ENCODE peak calls at places on chromosomes 6 and 20, in four cellular contexts. One of them, this sample, is unnamed.

GRCh38 chr20:58652606-58653303 is 1.7 kb downstream of the STX16 start:
- DNase-seq in trophoblast cell: no peak
- DNase-seq in H1: no peak
- DNase-seq in mesenchymal stem cell: peak
- DNase-seq in this sample: no peak

GRCh38 chr6:38194589-38194988 is 375.1 kb downstream of the ZFAND3 start:
- DNase-seq in mesenchymal stem cell: no peak
- DNase-seq in H1: no peak
- DNase-seq in trophoblast cell: no peak
- DNase-seq in this sample: no peak

GRCh38 chr6:34182751-34183531 is 37.1 kb upstream of the GRM4 start:
- DNase-seq in H1: no peak
- DNase-seq in trophoblast cell: peak
- DNase-seq in mesenchymal stem cell: no peak
- DNase-seq in this sample: no peak

GRCh38 chr6:166307981-166308768 is at the start of gene PRR18:
- DNase-seq in H1: no peak
- DNase-seq in mesenchymal stem cell: peak
- DNase-seq in trophoblast cell: no peak
- DNase-seq in this sample: peak

GRCh38 chr6:1594495-1595200 is 15.1 kb upstream of the FOXC1 start:
- DNase-seq in H1: no peak
- DNase-seq in trophoblast cell: no peak
- DNase-seq in mesenchymal stem cell: no peak
- DNase-seq in this sample: no peak

GRCh38 chr6:163422574-163422973 is 8.1 kb downstream of the QKI start:
- DNase-seq in mesenchymal stem cell: no peak
- DNase-seq in H1: no peak
- DNase-seq in trophoblast cell: no peak
- DNase-seq in this sample: no peak

GRCh38 chr6:29611426-29611825 is 21.6 kb downstream of the GABBR1 start:
- DNase-seq in trophoblast cell: no peak
- DNase-seq in H1: no peak
- DNase-seq in mesenchymal stem cell: no peak
- DNase-seq in this sample: no peak

GRCh38 chr6:110296151-110297028 is 61.8 kb downstream of the METTL24 start:
- DNase-seq in mesenchymal stem cell: no peak
- DNase-seq in H1: no peak
- DNase-seq in trophoblast cell: no peak
- DNase-seq in this sample: no peak

GRCh38 chr6:25525078-25525477 is 126.9 kb upstream of the SCGN start:
- DNase-seq in mesenchymal stem cell: no peak
- DNase-seq in trophoblast cell: no peak
- DNase-seq in H1: no peak
- DNase-seq in this sample: no peak

GRCh38 chr20:6698723-6699122 is 68.8 kb upstream of the BMP2 start:
- DNase-seq in trophoblast cell: no peak
- DNase-seq in H1: no peak
- DNase-seq in mesenchymal stem cell: no peak
- DNase-seq in this sample: no peak

GRCh38 chr20:6702144-6702543 is 65.3 kb upstream of the BMP2 start:
- DNase-seq in trophoblast cell: no peak
- DNase-seq in mesenchymal stem cell: peak
- DNase-seq in H1: no peak
- DNase-seq in this sample: no peak

GRCh38 chr20:6699931-6700562 is 67.4 kb upstream of the BMP2 start:
- DNase-seq in mesenchymal stem cell: no peak
- DNase-seq in H1: no peak
- DNase-seq in trophoblast cell: no peak
- DNase-seq in this sample: no peak

GRCh38 chr20:6703047-6703446 is 64.4 kb upstream of the BMP2 start:
- DNase-seq in trophoblast cell: no peak
- DNase-seq in mesenchymal stem cell: no peak
- DNase-seq in H1: no peak
- DNase-seq in this sample: no peak

GRCh38 chr20:6700563-6701328 is 66.7 kb upstream of the BMP2 start:
- DNase-seq in H1: no peak
- DNase-seq in trophoblast cell: peak
- DNase-seq in mesenchymal stem cell: no peak
- DNase-seq in this sample: no peak
- H2BK12ac ChIP-seq in H1: no peak
- H2BK12ac ChIP-seq in trophoblast cell: no peak
- H2BK12ac ChIP-seq in mesenchymal stem cell: no peak
- H2BK12ac ChIP-seq in this sample: no peak

DNA sequence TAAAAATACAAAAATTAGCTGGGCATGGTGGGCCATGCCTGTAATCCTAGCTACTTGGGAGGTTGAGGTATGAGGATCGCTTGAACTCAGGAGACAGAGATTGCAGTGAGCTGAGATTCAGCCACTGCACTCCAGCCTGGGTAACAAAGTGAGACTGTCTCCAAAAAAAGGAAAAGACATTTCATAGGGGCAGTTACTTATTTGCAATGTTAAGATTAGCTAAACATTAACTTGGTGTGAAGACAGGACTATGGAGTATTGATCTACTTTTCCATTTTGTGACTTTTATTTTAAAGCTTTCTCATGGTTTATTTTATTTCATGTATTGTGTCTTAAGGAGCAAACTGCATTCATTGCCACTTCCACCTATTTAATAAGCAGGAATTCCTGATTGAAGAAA is 153.0 kb downstream of the UTRN start:
- DNase-seq in H1: no peak
- DNase-seq in mesenchymal stem cell: no peak
- DNase-seq in trophoblast cell: no peak
- DNase-seq in this sample: no peak
- H3K4me3 ChIP-seq in H1: no peak
- H3K4me3 ChIP-seq in mesenchymal stem cell: no peak
- H3K4me3 ChIP-seq in trophoblast cell: no peak
- H3K4me3 ChIP-seq in this sample: no peak

GRCh38 chr20:14785065-14785743 is 447.8 kb upstream of the FLRT3 start:
- DNase-seq in mesenchymal stem cell: no peak
- DNase-seq in H1: no peak
- DNase-seq in trophoblast cell: no peak
- DNase-seq in this sample: no peak
- H2BK12ac ChIP-seq in mesenchymal stem cell: no peak
- H2BK12ac ChIP-seq in H1: no peak
- H2BK12ac ChIP-seq in trophoblast cell: no peak
- H2BK12ac ChIP-seq in this sample: no peak

GRCh38 chr6:169293196-169293595 is 39.5 kb upstream of the THBS2 start:
- DNase-seq in trophoblast cell: no peak
- DNase-seq in H1: no peak
- DNase-seq in mesenchymal stem cell: no peak
- DNase-seq in this sample: no peak

GRCh38 chr6:169291148-169291547 is 37.5 kb upstream of the THBS2 start:
- DNase-seq in H1: no peak
- DNase-seq in mesenchymal stem cell: no peak
- DNase-seq in trophoblast cell: peak
- DNase-seq in this sample: no peak

GRCh38 chr6:169289671-169290408 is 36.2 kb upstream of the THBS2 start:
- DNase-seq in H1: no peak
- DNase-seq in mesenchymal stem cell: no peak
- DNase-seq in trophoblast cell: peak
- DNase-seq in this sample: no peak

GRCh38 chr6:169291639-169292339 is 38.1 kb upstream of the THBS2 start:
- DNase-seq in mesenchymal stem cell: no peak
- DNase-seq in H1: no peak
- DNase-seq in trophoblast cell: peak
- DNase-seq in this sample: no peak

GRCh38 chr6:169292340-169293124 is 38.9 kb upstream of the THBS2 start:
- DNase-seq in H1: no peak
- DNase-seq in trophoblast cell: peak
- DNase-seq in mesenchymal stem cell: peak
- DNase-seq in this sample: no peak
- H3K4me3 ChIP-seq in H1: no peak
- H3K4me3 ChIP-seq in trophoblast cell: no peak
- H3K4me3 ChIP-seq in mesenchymal stem cell: no peak
- H3K4me3 ChIP-seq in this sample: no peak

GRCh38 chr20:20241966-20242365 is 125.9 kb upstream of the INSM1 start:
- DNase-seq in trophoblast cell: no peak
- DNase-seq in H1: no peak
- DNase-seq in mesenchymal stem cell: no peak
- DNase-seq in this sample: no peak
- H2BK12ac ChIP-seq in trophoblast cell: no peak
- H2BK12ac ChIP-seq in H1: no peak
- H2BK12ac ChIP-seq in mesenchymal stem cell: no peak
- H2BK12ac ChIP-seq in this sample: no peak